ENCODE peak calls at places on chromosomes 5 and 9, in seven cellular contexts. Q is colonic mucosa; Z is right atrium auricular region; M is GM23338; X is mesenchymal stem cell; T is CD8-positive, alpha-beta memory T cell; E is A673. G is an unnamed sample.
A peak's percentile ranks its signal among the peaks of the same experiment; 100 is the strongest.

GRCh38 chr9:102185962-102186361 is 447.5 kb upstream of the GRIN3A start:
- DNase-seq in X (no peak), T (no peak), E (no peak), M (no peak), Z (no peak), Q (no peak), G (no peak)

GRCh38 chr5:51226420-51226735 is 156.9 kb upstream of the ISL1 start:
- DNase-seq in E (no peak), Q (no peak), M (peak; percentile 94), T (no peak), X (no peak), Z (no peak), G (no peak)

GRCh38 chr5:73303139-73304079 is 130.4 kb downstream of the TMEM174 start:
- DNase-seq in Z (no peak), E (no peak), M (peak; percentile 86), X (no peak), Q (peak; percentile 57), T (no peak), G (no peak)

GRCh38 chr9:22146604-22147003 is 137.5 kb upstream of the CDKN2B start:
- DNase-seq in Z (no peak), X (no peak), T (no peak), M (no peak), Q (no peak), E (no peak), G (no peak)

GRCh38 chr5:145975001-145975360 is 38.6 kb downstream of the SH3RF2 start:
- DNase-seq in Q (no peak), T (no peak), E (no peak), M (no peak), X (no peak), Z (no peak), G (no peak)

GRCh38 chr9:93234600-93234999 is 50.7 kb downstream of the WNK2 start:
- DNase-seq in Q (no peak), Z (no peak), M (no peak), E (no peak), T (no peak), X (no peak), G (no peak)

GRCh38 chr5:107618233-107618632 is 52.5 kb downstream of the EFNA5 start:
- DNase-seq in E (peak; percentile 58), Z (no peak), X (peak; percentile 72), M (no peak), T (no peak), Q (no peak), G (no peak)

GRCh38 chr9:5557606-5558587 is 47.6 kb downstream of the PDCD1LG2 start:
- DNase-seq in T (peak; percentile 33), X (no peak), E (peak; percentile 28), M (no peak), Z (no peak), Q (no peak), G (peak; percentile 54)

GRCh38 chr5:56552612-56553268 is 262.6 kb upstream of the MAP3K1 start:
- DNase-seq in E (no peak), M (no peak), X (no peak), T (no peak), Q (no peak), Z (no peak), G (no peak)

GRCh38 chr5:175120412-175120811 is 323.6 kb downstream of the DRD1 start:
- DNase-seq in X (no peak), Z (no peak), M (peak; percentile 6), E (no peak), Q (no peak), T (no peak), G (no peak)

GRCh38 chr9:127877566-127877998 is at the start of gene AK1:
- DNase-seq in T (no peak), E (peak; percentile 64), Q (peak; percentile 89), M (peak; percentile 81), Z (peak; percentile 84), X (peak; percentile 74), G (no peak)
- H3K4me1 ChIP-seq in T (peaks cover 5% of the 10 kb centered on the region), E (peaks cover 20% of the 10 kb centered on the region), Q (peaks cover 23% of the 10 kb centered on the region), M (peaks cover 5% of the 10 kb centered on the region), Z (peaks cover 2% of the 10 kb centered on the region), X (peaks cover 44% of the 10 kb centered on the region), G (peaks cover 10% of the 10 kb centered on the region)

DNA sequence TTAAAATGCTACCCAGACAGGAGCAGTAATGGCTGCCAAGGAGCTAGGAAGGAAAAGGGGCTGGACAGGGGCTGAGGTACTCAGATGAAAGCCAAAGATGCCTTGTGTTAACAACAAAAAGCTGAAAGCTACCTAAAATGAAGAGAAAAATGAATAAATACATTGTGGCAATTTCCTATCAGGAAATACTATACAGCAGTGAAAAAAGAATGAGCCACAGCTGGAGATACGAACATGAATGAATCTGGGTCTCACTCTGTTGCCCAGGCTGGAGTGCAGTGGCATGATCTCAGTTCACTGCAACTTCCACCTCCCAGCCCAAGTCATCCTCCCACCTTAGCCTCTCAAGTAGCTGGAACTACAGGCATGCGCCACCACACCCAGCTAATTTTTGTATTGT is 6.3 kb downstream of the TNIP1 start:
- DNase-seq in E (no peak), T (no peak), X (no peak), Q (no peak), Z (no peak), M (no peak), G (no peak)
- H3K4me1 ChIP-seq in E (no peaks in the 10 kb centered on the region), T (peaks cover 69% of the 10 kb centered on the region), X (peaks cover 48% of the 10 kb centered on the region), Q (peaks cover 9% of the 10 kb centered on the region), Z (no peaks in the 10 kb centered on the region), M (peaks cover 3% of the 10 kb centered on the region), G (peaks cover 54% of the 10 kb centered on the region)

GRCh38 chr9:127876764-127877562 is 512 bp downstream of the AK1 start:
- DNase-seq in M (no peak), Q (peak; percentile 36), X (peak; percentile 52), E (no peak), T (no peak), Z (no peak), G (no peak)
- H3K4me1 ChIP-seq in M (peaks cover 5% of the 10 kb centered on the region), Q (peaks cover 23% of the 10 kb centered on the region), X (peaks cover 43% of the 10 kb centered on the region), E (peaks cover 19% of the 10 kb centered on the region), T (peaks cover 5% of the 10 kb centered on the region), Z (peaks cover 2% of the 10 kb centered on the region), G (peaks cover 10% of the 10 kb centered on the region)

DNA sequence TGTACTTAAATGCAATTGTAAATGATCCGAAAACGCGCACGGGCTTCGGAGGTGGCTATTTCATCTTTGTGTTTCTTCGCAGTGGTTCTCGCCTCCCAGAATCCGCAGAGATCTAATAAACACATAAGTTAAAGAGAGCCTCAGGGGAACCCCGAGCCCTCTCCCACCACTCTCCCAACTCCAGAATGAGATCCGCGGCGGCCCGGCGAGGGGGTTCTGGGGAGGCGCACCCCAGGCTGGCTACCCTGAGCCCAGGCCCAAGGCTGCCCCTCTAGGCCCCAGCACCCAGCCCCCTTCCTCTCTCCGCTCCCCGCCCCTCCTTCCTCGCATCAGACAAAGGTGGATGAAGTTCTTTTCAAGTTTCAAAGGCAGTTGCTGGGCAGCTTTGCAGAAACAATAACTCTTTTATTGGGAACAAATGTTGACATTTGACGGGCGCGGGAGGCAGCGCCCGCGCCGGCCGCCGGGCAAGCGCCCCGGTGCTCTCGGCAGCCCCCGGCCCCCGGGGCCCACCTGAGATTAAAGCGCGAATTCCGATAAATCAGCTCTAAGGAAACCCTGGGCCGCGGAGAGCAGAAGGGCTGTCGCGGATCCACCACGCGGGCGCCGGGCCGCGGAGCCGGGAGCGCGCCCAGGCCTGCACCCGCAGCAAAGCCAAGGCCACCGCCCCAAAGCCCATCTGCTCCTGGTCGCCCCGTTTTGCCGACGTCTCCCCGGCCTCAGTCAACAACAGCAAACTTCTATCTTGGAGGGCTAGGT is 8.4 kb downstream of the IRX2 start:
- DNase-seq in X (no peak), Q (no peak), E (no peak), T (no peak), Z (peak; percentile 11), M (peak; percentile 73), G (no peak)
- H3K4me1 ChIP-seq in X (peaks cover 5% of the 10 kb centered on the region), Q (no peaks in the 10 kb centered on the region), E (no peaks in the 10 kb centered on the region), T (no peaks in the 10 kb centered on the region), Z (no peaks in the 10 kb centered on the region), M (peaks cover 50% of the 10 kb centered on the region), G (no peaks in the 10 kb centered on the region)

DNA sequence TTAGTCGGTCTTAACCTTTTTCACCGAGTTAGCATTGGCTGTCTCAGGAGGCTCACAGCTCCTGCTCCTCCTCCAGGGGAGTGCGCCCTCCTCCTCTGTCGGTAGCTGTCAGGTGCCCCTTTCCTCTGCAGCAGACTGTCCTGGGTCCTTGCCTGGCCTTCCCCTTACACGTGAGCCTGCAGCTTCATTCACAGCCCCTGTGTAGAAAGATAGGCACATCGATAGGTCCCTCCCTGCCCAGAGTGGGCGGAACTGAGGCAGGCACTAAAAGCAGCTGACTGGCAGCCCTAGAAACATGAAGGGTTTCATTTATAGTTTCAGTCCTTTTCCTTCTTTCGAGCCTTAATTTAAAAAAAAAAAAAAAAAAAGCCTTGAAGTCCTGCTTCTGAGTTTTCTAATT is 17.2 kb downstream of the TENT4A start:
- DNase-seq in Q (no peak), E (no peak), M (no peak), X (no peak), T (no peak), Z (no peak), G (no peak)
- H3K4me1 ChIP-seq in Q (peaks cover 15% of the 10 kb centered on the region), E (peaks cover 70% of the 10 kb centered on the region), M (peaks cover 9% of the 10 kb centered on the region), X (peaks cover 54% of the 10 kb centered on the region), T (peaks cover 60% of the 10 kb centered on the region), Z (no peaks in the 10 kb centered on the region), G (peaks cover 54% of the 10 kb centered on the region)

DNA sequence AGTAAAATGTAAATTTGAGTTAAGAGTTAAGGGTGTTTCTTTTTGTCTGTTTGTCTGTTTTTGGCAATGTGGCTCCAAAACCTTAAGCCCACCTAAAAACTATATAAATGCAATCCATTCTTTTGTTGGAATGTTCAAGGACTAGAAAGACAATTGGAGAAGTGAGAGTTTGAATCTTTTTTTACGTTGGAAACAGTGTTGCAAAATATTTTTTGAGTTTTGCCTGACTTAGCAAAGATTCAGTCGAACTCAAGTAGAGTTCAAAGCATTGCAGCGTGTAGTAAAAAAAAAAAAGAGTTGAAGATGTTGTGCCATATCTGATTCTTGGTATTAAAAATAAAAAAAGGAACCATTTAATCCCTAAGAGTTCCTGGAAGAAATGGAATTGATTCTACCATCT is 915 bp downstream of the SYK start:
- DNase-seq in T (no peak), X (peak; percentile 34), Z (no peak), E (no peak), M (no peak), Q (no peak), G (no peak)
- H3K4me1 ChIP-seq in T (no peaks in the 10 kb centered on the region), X (peaks cover 16% of the 10 kb centered on the region), Z (no peaks in the 10 kb centered on the region), E (peaks cover 36% of the 10 kb centered on the region), M (peaks cover 15% of the 10 kb centered on the region), Q (no peaks in the 10 kb centered on the region), G (peaks cover 3% of the 10 kb centered on the region)

DNA sequence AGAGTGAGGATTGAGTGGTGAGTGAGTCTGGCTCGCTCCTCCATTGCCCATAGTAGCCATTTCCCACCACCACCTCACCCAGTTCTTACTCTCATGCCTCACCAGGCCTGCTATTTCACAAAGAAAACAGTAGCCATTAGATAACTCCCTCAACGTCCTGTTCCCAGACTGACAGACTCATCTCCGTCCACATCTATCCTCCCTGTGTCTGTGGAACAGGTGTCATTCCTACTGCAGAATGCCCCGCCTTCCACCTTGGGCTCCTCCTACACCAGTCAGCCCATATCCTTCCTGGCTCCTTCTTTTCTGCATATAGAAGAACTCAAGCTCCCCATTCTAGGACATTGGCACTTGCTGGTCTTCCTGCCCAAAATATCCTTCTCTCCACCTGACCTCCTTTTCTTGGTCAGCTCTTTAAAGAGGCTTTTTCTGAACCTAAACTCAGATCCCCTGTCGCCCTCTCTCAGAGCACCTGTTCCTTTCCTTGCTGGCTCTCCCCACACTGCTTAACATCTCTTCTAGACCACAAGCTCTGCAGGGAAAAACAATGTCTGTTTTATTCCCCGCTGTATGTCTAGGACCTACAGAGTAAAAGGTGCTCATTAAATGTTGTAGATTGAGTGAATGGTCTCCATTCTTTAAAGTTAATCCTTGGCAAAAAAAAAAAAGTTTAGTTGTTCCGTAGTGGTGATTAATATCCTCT is 3.2 kb downstream of the TNFAIP8 start:
- DNase-seq in Q (no peak), T (no peak), Z (no peak), E (no peak), X (no peak), M (peak; percentile 38), G (no peak)
- H3K4me1 ChIP-seq in Q (no peaks in the 10 kb centered on the region), T (peaks cover 96% of the 10 kb centered on the region), Z (no peaks in the 10 kb centered on the region), E (peaks cover 47% of the 10 kb centered on the region), X (peaks cover 15% of the 10 kb centered on the region), M (peaks cover 54% of the 10 kb centered on the region), G (peaks cover 96% of the 10 kb centered on the region)